ENCODE peak calls at places on chromosomes 2 and 18, in five cellular contexts. One of them, this sample, is unnamed.

GRCh38 chr18:76450912-76451421 is 44.1 kb downstream of the ZNF516 start:
- DNase-seq in body of pancreas: no peak
- DNase-seq in endodermal cell: peak; percentile 70
- DNase-seq in heart right ventricle: peak; percentile 64
- DNase-seq in astrocyte: peak; percentile 70
- DNase-seq in this sample: peak; percentile 64

GRCh38 chr2:47019991-47020681 is 104.5 kb upstream of the MCFD2 start:
- DNase-seq in body of pancreas: no peak
- DNase-seq in heart right ventricle: no peak
- DNase-seq in endodermal cell: peak; percentile 70
- DNase-seq in astrocyte: no peak
- DNase-seq in this sample: no peak

GRCh38 chr2:46521215-46521683 is 41.9 kb downstream of the TMEM247 start:
- DNase-seq in heart right ventricle: peak; percentile 63
- DNase-seq in astrocyte: peak; percentile 54
- DNase-seq in endodermal cell: no peak
- DNase-seq in body of pancreas: peak; percentile 51
- DNase-seq in this sample: peak; percentile 85

GRCh38 chr2:3102915-3103569 is 274.6 kb downstream of the EIPR1 start:
- DNase-seq in astrocyte: no peak
- DNase-seq in body of pancreas: no peak
- DNase-seq in heart right ventricle: no peak
- DNase-seq in endodermal cell: peak; percentile 41
- DNase-seq in this sample: no peak

GRCh38 chr2:82968381-82968780 is 1490.7 kb downstream of the SUCLG1 start:
- DNase-seq in endodermal cell: no peak
- DNase-seq in heart right ventricle: no peak
- DNase-seq in astrocyte: no peak
- DNase-seq in body of pancreas: no peak
- DNase-seq in this sample: no peak

GRCh38 chr18:46051731-46052461 is 20.2 kb downstream of the PSTPIP2 start:
- DNase-seq in endodermal cell: no peak
- DNase-seq in body of pancreas: peak; percentile 48
- DNase-seq in astrocyte: peak; percentile 82
- DNase-seq in heart right ventricle: no peak
- DNase-seq in this sample: no peak

GRCh38 chr2:97812916-97813315 is 99.5 kb downstream of the ZAP70 start:
- DNase-seq in endodermal cell: no peak
- DNase-seq in astrocyte: no peak
- DNase-seq in body of pancreas: no peak
- DNase-seq in heart right ventricle: no peak
- DNase-seq in this sample: no peak

GRCh38 chr2:10487144-10488104 is 39.3 kb upstream of the ODC1 start:
- DNase-seq in endodermal cell: no peak
- DNase-seq in body of pancreas: no peak
- DNase-seq in heart right ventricle: no peak
- DNase-seq in astrocyte: no peak
- DNase-seq in this sample: no peak

GRCh38 chr2:201256001-201256544 is 4.3 kb upstream of the CASP8 start:
- DNase-seq in body of pancreas: no peak
- DNase-seq in heart right ventricle: no peak
- DNase-seq in endodermal cell: peak; percentile 13
- DNase-seq in astrocyte: no peak
- DNase-seq in this sample: no peak

GRCh38 chr2:218263817-218264611 is 3.2 kb downstream of the GPBAR1 start:
- DNase-seq in endodermal cell: no peak
- DNase-seq in heart right ventricle: no peak
- DNase-seq in astrocyte: no peak
- DNase-seq in body of pancreas: no peak
- DNase-seq in this sample: no peak

DNA sequence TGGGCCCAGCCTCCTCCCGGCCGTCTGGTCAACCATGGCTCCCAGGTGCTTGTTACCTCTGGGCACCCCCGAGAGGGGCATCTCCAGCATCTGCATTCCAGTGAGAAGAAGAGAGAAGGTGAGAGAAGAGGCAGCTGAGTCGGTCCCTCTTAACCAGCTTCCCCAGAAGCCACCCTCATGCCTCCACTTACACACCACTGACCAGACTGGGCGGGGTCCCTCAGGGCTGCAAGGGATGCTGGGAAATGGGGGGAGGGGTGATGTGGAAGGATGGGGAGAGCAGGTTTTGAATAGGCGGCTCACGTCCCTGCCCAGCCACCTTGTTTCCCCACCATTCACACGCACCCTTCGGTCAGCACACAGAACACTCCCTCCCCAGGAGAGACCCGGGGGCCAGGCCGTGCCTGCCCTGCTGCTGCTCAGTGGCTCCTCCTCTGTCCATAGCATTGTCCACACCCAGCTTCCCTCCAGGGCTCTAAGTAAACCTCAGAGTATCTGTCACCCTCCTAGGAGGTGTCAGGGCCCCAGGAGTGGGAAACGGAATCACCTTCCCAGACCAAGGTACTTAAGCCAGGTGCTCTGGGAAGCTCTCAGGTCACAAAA is 34.7 kb downstream of the GBX2 start:
- DNase-seq in heart right ventricle: no peak
- DNase-seq in body of pancreas: no peak
- DNase-seq in astrocyte: no peak
- DNase-seq in endodermal cell: no peak
- DNase-seq in this sample: no peak
- TF ChIP-seq CTCF in heart right ventricle: no peak
- TF ChIP-seq CTCF in body of pancreas: no peak
- TF ChIP-seq CTCF in astrocyte: no peak
- TF ChIP-seq CTCF in endodermal cell: peak; percentile 64
- TF ChIP-seq CTCF in this sample: no peak

DNA sequence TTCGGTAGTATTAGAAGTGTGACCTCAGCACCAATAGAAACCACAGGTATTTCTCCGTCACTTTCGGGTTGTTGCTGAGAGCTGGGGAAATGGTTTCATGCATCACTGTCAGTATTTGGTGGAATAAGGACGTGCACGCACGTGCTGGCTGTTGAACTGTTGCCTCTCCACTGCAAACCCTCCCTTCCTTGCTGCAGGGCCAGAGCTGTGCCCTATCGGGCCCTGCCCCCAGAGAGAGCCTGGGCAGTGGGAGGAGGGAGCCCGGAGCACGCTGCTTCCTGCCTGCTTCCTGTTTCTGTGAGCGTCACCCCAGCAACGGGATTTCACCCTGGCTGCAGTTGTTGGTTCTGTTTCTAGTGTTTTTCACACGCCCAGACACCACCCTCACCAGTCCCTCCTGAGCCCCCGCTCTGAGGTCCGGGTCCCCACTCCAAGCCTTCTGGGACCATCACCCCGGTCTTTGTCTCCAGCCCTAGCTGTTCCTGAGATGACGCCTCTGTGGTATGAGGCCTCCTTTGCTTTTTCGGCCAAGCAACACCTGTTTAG is 47.4 kb downstream of the LRRFIP1 start:
- DNase-seq in body of pancreas: peak; percentile 72
- DNase-seq in endodermal cell: peak; percentile 89
- DNase-seq in heart right ventricle: peak; percentile 83
- DNase-seq in astrocyte: peak; percentile 91
- DNase-seq in this sample: peak; percentile 92
- H3K4me1 ChIP-seq in body of pancreas: peaks cover 15% of the 10 kb centered on the region
- H3K4me1 ChIP-seq in endodermal cell: peaks cover 5% of the 10 kb centered on the region
- H3K4me1 ChIP-seq in heart right ventricle: peaks cover 82% of the 10 kb centered on the region
- H3K4me1 ChIP-seq in astrocyte: peaks cover 49% of the 10 kb centered on the region
- H3K4me1 ChIP-seq in this sample: peaks cover 42% of the 10 kb centered on the region

GRCh38 chr2:186544255-186544675 is 45.6 kb upstream of the ITGAV start:
- DNase-seq in body of pancreas: no peak
- DNase-seq in astrocyte: peak; percentile 92
- DNase-seq in heart right ventricle: no peak
- DNase-seq in endodermal cell: no peak
- DNase-seq in this sample: no peak
- H3K4me3 ChIP-seq in body of pancreas: no peak overlapping the region
- H3K4me3 ChIP-seq in astrocyte: peak overlapping the region; percentile 22
- H3K4me3 ChIP-seq in heart right ventricle: no peak overlapping the region
- H3K4me3 ChIP-seq in endodermal cell: peak overlapping the region; percentile 39
- H3K4me3 ChIP-seq in this sample: no peak overlapping the region

GRCh38 chr2:45329045-45329677 is 281.9 kb downstream of the SRBD1 start:
- DNase-seq in astrocyte: peak; percentile 26
- DNase-seq in endodermal cell: peak; percentile 86
- DNase-seq in heart right ventricle: no peak
- DNase-seq in body of pancreas: peak; percentile 18
- DNase-seq in this sample: no peak

GRCh38 chr2:45331034-45331786 is 279.9 kb downstream of the SRBD1 start:
- DNase-seq in body of pancreas: peak; percentile 34
- DNase-seq in astrocyte: no peak
- DNase-seq in endodermal cell: peak; percentile 60
- DNase-seq in heart right ventricle: no peak
- DNase-seq in this sample: no peak

GRCh38 chr2:45332094-45332493 is 279.0 kb downstream of the SRBD1 start:
- DNase-seq in endodermal cell: no peak
- DNase-seq in heart right ventricle: no peak
- DNase-seq in astrocyte: no peak
- DNase-seq in body of pancreas: no peak
- DNase-seq in this sample: no peak

GRCh38 chr2:45330113-45330512 is 281.0 kb downstream of the SRBD1 start:
- DNase-seq in body of pancreas: no peak
- DNase-seq in heart right ventricle: no peak
- DNase-seq in astrocyte: no peak
- DNase-seq in endodermal cell: no peak
- DNase-seq in this sample: no peak

GRCh38 chr2:45330617-45331016 is 280.4 kb downstream of the SRBD1 start:
- DNase-seq in heart right ventricle: no peak
- DNase-seq in endodermal cell: no peak
- DNase-seq in astrocyte: no peak
- DNase-seq in body of pancreas: peak; percentile 21
- DNase-seq in this sample: no peak
- TF ChIP-seq CTCF in heart right ventricle: no peak
- TF ChIP-seq CTCF in endodermal cell: no peak
- TF ChIP-seq CTCF in astrocyte: no peak
- TF ChIP-seq CTCF in body of pancreas: no peak
- TF ChIP-seq CTCF in this sample: no peak

GRCh38 chr2:143501245-143501644 is 372.0 kb downstream of the ARHGAP15 start:
- DNase-seq in endodermal cell: no peak
- DNase-seq in astrocyte: no peak
- DNase-seq in heart right ventricle: no peak
- DNase-seq in body of pancreas: no peak
- DNase-seq in this sample: no peak
- H3K4me1 ChIP-seq in endodermal cell: no peaks in the 10 kb centered on the region
- H3K4me1 ChIP-seq in astrocyte: no peaks in the 10 kb centered on the region
- H3K4me1 ChIP-seq in heart right ventricle: no peaks in the 10 kb centered on the region
- H3K4me1 ChIP-seq in body of pancreas: no peaks in the 10 kb centered on the region
- H3K4me1 ChIP-seq in this sample: no peaks in the 10 kb centered on the region

GRCh38 chr2:113112438-113112837 is 15.0 kb upstream of the IL1RN start:
- DNase-seq in endodermal cell: no peak
- DNase-seq in heart right ventricle: no peak
- DNase-seq in body of pancreas: no peak
- DNase-seq in astrocyte: no peak
- DNase-seq in this sample: no peak
- H3K4me3 ChIP-seq in endodermal cell: no peak overlapping the region
- H3K4me3 ChIP-seq in heart right ventricle: no peak overlapping the region
- H3K4me3 ChIP-seq in body of pancreas: no peak overlapping the region
- H3K4me3 ChIP-seq in astrocyte: no peak overlapping the region
- H3K4me3 ChIP-seq in this sample: no peak overlapping the region

DNA sequence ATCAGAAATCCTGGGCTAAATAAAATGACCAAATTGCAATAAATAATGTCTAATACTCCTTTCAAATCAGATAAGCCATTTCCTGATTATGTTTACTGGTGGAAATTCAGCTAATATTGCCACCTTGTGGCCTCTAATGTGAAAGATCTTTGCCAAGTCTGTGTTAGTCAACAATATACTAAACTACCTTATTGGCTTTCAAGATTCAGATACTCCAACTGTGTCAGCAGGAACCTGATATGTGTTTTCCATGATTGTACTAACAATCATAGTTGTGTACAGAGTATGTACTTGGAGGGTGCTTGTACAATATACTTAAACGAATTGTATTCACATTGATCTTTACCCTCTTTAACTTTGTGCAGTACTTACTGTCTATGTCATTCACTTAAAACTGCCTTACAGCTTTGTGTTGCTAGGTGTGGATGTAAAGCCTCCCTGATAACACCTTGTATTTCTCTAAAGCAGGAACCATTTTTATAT is 75.4 kb upstream of the C2orf15 start:
- DNase-seq in endodermal cell: no peak
- DNase-seq in heart right ventricle: no peak
- DNase-seq in astrocyte: peak; percentile 8
- DNase-seq in body of pancreas: peak; percentile 27
- DNase-seq in this sample: no peak
- TF ChIP-seq CTCF in endodermal cell: peak; percentile 73
- TF ChIP-seq CTCF in heart right ventricle: peak; percentile 45
- TF ChIP-seq CTCF in astrocyte: peak; percentile 58
- TF ChIP-seq CTCF in body of pancreas: peak; percentile 39
- TF ChIP-seq CTCF in this sample: peak; percentile 19

This sample was measured in tibial artery.